ENCODE peak calls at places on chromosomes 6 and 20, in four cellular contexts. U, V, N and I are unnamed samples.

GRCh38 chr6:69895396-69895795 is 29.0 kb downstream of the COL19A1 start:
- DNase-seq in U (no peak), V (no peak), N (no peak), I (no peak)

GRCh38 chr6:153790881-153791473 is 248.1 kb upstream of the OPRM1 start:
- DNase-seq in U (no peak), N (no peak), V (peak; percentile 22), I (no peak)

GRCh38 chr20:30610751-30611150 is 646.7 kb upstream of the DEFB115 start:
- DNase-seq in N (no peak), U (no peak), V (no peak), I (no peak)

GRCh38 chr6:45900808-45901752 is 114.6 kb downstream of the CLIC5 start:
- DNase-seq in U (peak; percentile 9), N (peak; percentile 69), V (peak; percentile 1), I (peak; percentile 21)

GRCh38 chr6:165562421-165563090 is 100.5 kb downstream of the PDE10A start:
- DNase-seq in V (no peak), N (no peak), U (peak; percentile 38), I (no peak)

GRCh38 chr20:61934716-61935530 is 130.8 kb downstream of the TAF4 start:
- DNase-seq in V (no peak), U (no peak), N (no peak), I (no peak)

GRCh38 chr6:121932071-121933009 is 467.1 kb upstream of the HSF2 start:
- DNase-seq in N (peak; percentile 78), V (no peak), U (peak; percentile 21), I (peak; percentile 6)

GRCh38 chr6:168060521-168060931 is 18.5 kb downstream of the FRMD1 start:
- DNase-seq in U (peak; percentile 76), V (peak; percentile 51), N (peak; percentile 44), I (peak; percentile 23)